ENCODE peak calls at places on chromosomes 7 and 10, in six cellular contexts. N is adrenal gland, P is HCT116, B is left ventricle myocardium inferior, M is mammary epithelial cell, C is pancreas. Q is an unnamed sample. For H3K4me1, the result is how much of the 10 kb centered on the place peaks cover.

GRCh38 chr10:94069884-94070283 is 76.2 kb downstream of the PLCE1 start:
- DNase-seq in B (no peak), P (no peak), N (no peak), M (no peak), C (no peak), Q (no peak)

GRCh38 chr10:90887555-90887954 is 15.8 kb downstream of the RPP30 start:
- DNase-seq in M (no peak), N (no peak), P (no peak), C (no peak), B (no peak), Q (no peak)

GRCh38 chr10:43584051-43584450 is 9.6 kb upstream of the ZNF239 start:
- DNase-seq in M (no peak), B (no peak), N (no peak), P (no peak), C (no peak), Q (no peak)

GRCh38 chr7:96998765-96999164 is 6.6 kb upstream of the DLX6 start:
- DNase-seq in N (no peak), P (no peak), C (no peak), B (no peak), M (no peak), Q (no peak)

GRCh38 chr10:50621981-50622496 is 1.7 kb downstream of the SGMS1 start:
- DNase-seq in P (peak), N (peak), B (peak), C (peak), M (peak), Q (peak)

GRCh38 chr10:8300925-8301707 is 246.6 kb downstream of the GATA3 start:
- DNase-seq in N (no peak), P (no peak), B (no peak), C (no peak), M (peak), Q (no peak)

GRCh38 chr7:94529516-94529915 is 19.9 kb downstream of the CASD1 start:
- DNase-seq in M (peak), B (no peak), C (no peak), P (no peak), N (no peak), Q (no peak)

GRCh38 chr10:60818134-60818770 is 40.0 kb downstream of the CDK1 start:
- DNase-seq in C (no peak), B (no peak), N (no peak), M (no peak), P (no peak), Q (no peak)

GRCh38 chr10:128998101-128998500 is 468.9 kb upstream of the MGMT start:
- DNase-seq in N (no peak), C (no peak), P (no peak), B (no peak), M (no peak), Q (no peak)

GRCh38 chr7:87318741-87319140 is 26.7 kb upstream of the CROT start:
- DNase-seq in N (no peak), P (no peak), C (no peak), M (no peak), B (no peak), Q (no peak)
- TF ChIP-seq CTCF in N (no peak), P (no peak), C (no peak), M (no peak), B (no peak), Q (no peak)

GRCh38 chr7:50364645-50365044 is 60.1 kb downstream of the IKZF1 start:
- DNase-seq in P (no peak), M (no peak), N (no peak), C (no peak), B (no peak), Q (no peak)

GRCh38 chr7:50362712-50363282 is 58.3 kb downstream of the IKZF1 start:
- DNase-seq in B (no peak), C (no peak), N (no peak), P (no peak), M (no peak), Q (no peak)

GRCh38 chr7:50366311-50366710 is 61.8 kb downstream of the IKZF1 start:
- DNase-seq in M (no peak), B (no peak), C (no peak), N (no peak), P (no peak), Q (no peak)

GRCh38 chr7:50362142-50362541 is 57.6 kb downstream of the IKZF1 start:
- DNase-seq in N (no peak), C (no peak), B (no peak), M (no peak), P (no peak), Q (no peak)

GRCh38 chr7:50363327-50364060 is 59.0 kb downstream of the IKZF1 start:
- DNase-seq in C (no peak), M (no peak), P (no peak), B (no peak), N (no peak), Q (no peak)
- H3K4me1 ChIP-seq in C (under half), M (under half), P (under half), B (under half), N (under half), Q (under half)

DNA sequence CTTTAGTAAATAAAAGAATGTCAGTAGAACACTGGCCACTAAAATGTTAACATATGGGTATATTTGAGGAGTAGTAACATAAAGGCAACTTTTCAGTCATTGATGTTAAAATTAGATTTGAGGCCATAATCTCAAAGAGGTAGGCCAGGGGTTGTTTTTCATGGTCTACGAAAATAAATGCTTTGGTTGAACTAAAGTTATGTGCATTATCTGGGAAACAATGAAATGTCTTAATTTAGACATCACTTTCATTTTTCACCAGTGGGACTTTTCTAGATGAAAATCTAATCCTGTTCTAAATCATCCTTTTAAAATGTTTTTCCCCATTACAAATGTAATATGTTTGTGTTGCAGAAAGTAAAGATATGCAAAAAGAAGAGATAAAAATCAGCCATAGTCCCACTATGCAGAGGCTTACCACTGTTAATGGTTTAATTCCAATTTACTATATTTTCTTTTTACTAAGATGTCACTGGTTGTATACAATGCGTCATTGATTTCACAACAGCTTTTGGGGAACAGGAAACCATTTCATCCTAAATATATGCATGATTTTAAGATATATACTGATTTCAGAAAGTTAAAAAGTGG is 64.3 kb downstream of the ARID5B start:
- DNase-seq in C (no peak), B (no peak), P (no peak), N (no peak), M (no peak), Q (no peak)
- H3K4me3 ChIP-seq in C (no peak), B (no peak), P (no peak), N (no peak), M (no peak), Q (no peak)

GRCh38 chr7:92761391-92762098 is 74.8 kb downstream of the CDK6 start:
- DNase-seq in C (no peak), M (no peak), B (no peak), P (no peak), N (no peak), Q (no peak)

GRCh38 chr7:92766461-92767003 is 69.8 kb downstream of the CDK6 start:
- DNase-seq in B (no peak), M (peak), P (no peak), C (no peak), N (no peak), Q (no peak)

GRCh38 chr7:92762853-92763252 is 73.5 kb downstream of the CDK6 start:
- DNase-seq in M (no peak), C (no peak), P (no peak), B (no peak), N (no peak), Q (no peak)

GRCh38 chr7:92765725-92766124 is 70.6 kb downstream of the CDK6 start:
- DNase-seq in M (peak), N (no peak), P (peak), C (no peak), B (no peak), Q (no peak)

DNA sequence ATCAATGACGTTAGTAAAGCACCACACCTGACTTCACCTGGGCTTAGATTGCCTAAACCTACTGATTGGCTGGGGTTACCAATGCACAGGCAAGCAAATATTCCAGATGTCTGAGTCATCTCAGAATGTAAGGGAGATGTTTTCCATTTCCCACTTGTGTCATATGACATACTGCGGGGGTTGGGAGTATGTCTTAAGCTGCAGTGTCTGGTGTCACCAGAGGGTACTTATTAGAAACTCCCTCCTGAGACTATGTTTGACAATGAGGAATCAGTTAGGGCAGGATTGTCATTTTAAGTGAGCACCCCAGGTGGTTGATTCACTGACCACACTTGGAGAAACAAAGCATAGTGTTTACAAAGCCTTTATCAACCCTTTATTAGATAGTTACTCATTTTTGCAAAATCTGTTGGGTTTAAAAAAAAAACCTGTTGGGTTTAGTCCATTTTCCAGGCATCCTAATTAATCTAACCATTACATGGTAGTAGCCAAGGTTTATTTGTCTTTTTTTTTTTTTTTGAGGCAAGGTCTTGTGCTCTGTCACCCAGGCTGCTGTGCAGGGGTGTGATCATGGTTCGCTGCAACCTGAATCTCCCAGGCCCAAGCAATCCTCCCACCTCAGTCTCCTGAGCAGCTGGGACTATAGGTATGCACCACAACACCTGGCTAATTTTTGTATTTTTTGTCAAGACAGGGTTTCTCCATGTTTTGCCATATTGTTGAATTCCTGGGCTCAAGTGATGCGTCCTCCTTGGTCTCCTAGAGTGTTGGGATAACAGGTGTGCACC is 72.5 kb downstream of the CDK6 start:
- DNase-seq in C (peak), P (peak), B (no peak), N (peak), M (peak), Q (no peak)
- TF ChIP-seq CTCF in C (no peak), P (no peak), B (no peak), N (no peak), M (peak), Q (no peak)

GRCh38 chr10:124059552-124059951 is 33.8 kb downstream of the CHST15 start:
- DNase-seq in N (no peak), P (no peak), B (no peak), M (no peak), C (no peak), Q (no peak)
- H3K4me1 ChIP-seq in N (under half), P (under half), B (under half), M (under half), C (under half), Q (under half)

GRCh38 chr7:47039089-47039648 is 542.7 kb downstream of the TNS3 start:
- DNase-seq in M (no peak), C (no peak), B (no peak), N (no peak), P (no peak), Q (no peak)
- H3K4me3 ChIP-seq in M (no peak), C (no peak), B (no peak), N (no peak), P (no peak), Q (no peak)